ENCODE peak calls at places on chromosomes 16 and 17, in four cellular contexts. One of them, this sample, is unnamed.

GRCh38 chr16:61791465-61791864 is 244.8 kb downstream of the CDH8 start:
- DNase-seq in GM12878: no peak
- DNase-seq in H1: no peak
- DNase-seq in K562: no peak
- DNase-seq in this sample: no peak

GRCh38 chr16:27646811-27647210 is 96.9 kb downstream of the KATNIP start:
- DNase-seq in GM12878: no peak
- DNase-seq in H1: no peak
- DNase-seq in K562: no peak
- DNase-seq in this sample: no peak

GRCh38 chr17:73365934-73366623 is 54.3 kb upstream of the CDC42EP4 start:
- DNase-seq in GM12878: no peak
- DNase-seq in H1: no peak
- DNase-seq in K562: no peak
- DNase-seq in this sample: no peak

GRCh38 chr17:31564883-31565297 is 173.4 kb downstream of the RAB11FIP4 start:
- DNase-seq in GM12878: no peak
- DNase-seq in H1: no peak
- DNase-seq in K562: no peak
- DNase-seq in this sample: no peak

GRCh38 chr17:38893612-38894011 is 23.8 kb downstream of the LASP1 start:
- DNase-seq in GM12878: no peak
- DNase-seq in H1: no peak
- DNase-seq in K562: no peak
- DNase-seq in this sample: no peak

GRCh38 chr16:49857423-49858181 is 1.7 kb upstream of the ZNF423 start:
- DNase-seq in GM12878: no peak
- DNase-seq in H1: peak; percentile 89
- DNase-seq in K562: peak; percentile 86
- DNase-seq in this sample: peak; percentile 60

GRCh38 chr16:86925067-86925791 is 346.9 kb downstream of the FOXL1 start:
- DNase-seq in GM12878: no peak
- DNase-seq in H1: no peak
- DNase-seq in K562: no peak
- DNase-seq in this sample: no peak

GRCh38 chr16:11359370-11359769 is 14.1 kb downstream of the RMI2 start:
- DNase-seq in GM12878: no peak
- DNase-seq in H1: no peak
- DNase-seq in K562: no peak
- DNase-seq in this sample: peak; percentile 12

GRCh38 chr16:4706871-4707270 is 13.5 kb downstream of the NUDT16L1 start:
- DNase-seq in GM12878: no peak
- DNase-seq in H1: no peak
- DNase-seq in K562: no peak
- DNase-seq in this sample: no peak

GRCh38 chr16:72149676-72150464 is 22.1 kb downstream of the PMFBP1 start:
- DNase-seq in GM12878: no peak
- DNase-seq in H1: no peak
- DNase-seq in K562: no peak
- DNase-seq in this sample: no peak

GRCh38 chr16:825298-826061 is 24.9 kb upstream of the GNG13 start:
- DNase-seq in GM12878: no peak
- DNase-seq in H1: no peak
- DNase-seq in K562: no peak
- DNase-seq in this sample: no peak

GRCh38 chr17:50107790-50108414 is 12.8 kb downstream of the PDK2 start:
- DNase-seq in GM12878: no peak
- DNase-seq in H1: no peak
- DNase-seq in K562: no peak
- DNase-seq in this sample: no peak

GRCh38 chr16:72426416-72426815 is 254.5 kb upstream of the PMFBP1 start:
- DNase-seq in GM12878: no peak
- DNase-seq in H1: no peak
- DNase-seq in K562: no peak
- DNase-seq in this sample: no peak

GRCh38 chr16:21150375-21151001 is at the start of gene DNAH3:
- DNase-seq in GM12878: no peak
- DNase-seq in H1: no peak
- DNase-seq in K562: peak; percentile 14
- DNase-seq in this sample: no peak

GRCh38 chr17:28018439-28019070 is 23.9 kb upstream of the NLK start:
- DNase-seq in GM12878: no peak
- DNase-seq in H1: no peak
- DNase-seq in K562: no peak
- DNase-seq in this sample: no peak

GRCh38 chr17:55093358-55093757 is 124.8 kb downstream of the STXBP4 start:
- DNase-seq in GM12878: no peak
- DNase-seq in H1: no peak
- DNase-seq in K562: no peak
- DNase-seq in this sample: no peak

GRCh38 chr16:17836868-17837602 is 366.3 kb upstream of the XYLT1 start:
- DNase-seq in GM12878: no peak
- DNase-seq in H1: peak; percentile 57
- DNase-seq in K562: no peak
- DNase-seq in this sample: peak; percentile 54

GRCh38 chr16:86570542-86571196 is 4.0 kb downstream of the FOXC2 start:
- DNase-seq in GM12878: no peak
- DNase-seq in H1: no peak
- DNase-seq in K562: no peak
- DNase-seq in this sample: no peak

GRCh38 chr17:48055531-48056245 is 7.5 kb downstream of the NFE2L1 start:
- DNase-seq in GM12878: peak; percentile 38
- DNase-seq in H1: peak; percentile 64
- DNase-seq in K562: no peak
- DNase-seq in this sample: peak; percentile 73

GRCh38 chr16:3542601-3543373 is 34.4 kb downstream of the NLRC3 start:
- DNase-seq in GM12878: no peak
- DNase-seq in H1: no peak
- DNase-seq in K562: no peak
- DNase-seq in this sample: no peak

GRCh38 chr16:22318690-22319358 is 21.6 kb downstream of the POLR3E start:
- DNase-seq in GM12878: no peak
- DNase-seq in H1: peak; percentile 90
- DNase-seq in K562: peak; percentile 45
- DNase-seq in this sample: no peak

GRCh38 chr17:80118601-80119270 is 17.4 kb downstream of the GAA start:
- DNase-seq in GM12878: no peak
- DNase-seq in H1: no peak
- DNase-seq in K562: peak; percentile 11
- DNase-seq in this sample: no peak

GRCh38 chr16:19446300-19446846 is 28.7 kb downstream of the TMC5 start:
- DNase-seq in GM12878: no peak
- DNase-seq in H1: no peak
- DNase-seq in K562: no peak
- DNase-seq in this sample: no peak

GRCh38 chr16:19438739-19439138 is 21.1 kb downstream of the TMC5 start:
- DNase-seq in GM12878: no peak
- DNase-seq in H1: no peak
- DNase-seq in K562: no peak
- DNase-seq in this sample: no peak

GRCh38 chr16:19446886-19447285 is 29.2 kb downstream of the TMC5 start:
- DNase-seq in GM12878: no peak
- DNase-seq in H1: no peak
- DNase-seq in K562: no peak
- DNase-seq in this sample: no peak

GRCh38 chr16:19439483-19439882 is 21.8 kb downstream of the TMC5 start:
- DNase-seq in GM12878: no peak
- DNase-seq in H1: no peak
- DNase-seq in K562: no peak
- DNase-seq in this sample: no peak

GRCh38 chr16:19443659-19444058 is 26.0 kb downstream of the TMC5 start:
- DNase-seq in GM12878: no peak
- DNase-seq in H1: no peak
- DNase-seq in K562: no peak
- DNase-seq in this sample: no peak
- H3K4me2 ChIP-seq in GM12878: no peak overlapping the region
- H3K4me2 ChIP-seq in H1: no peak overlapping the region
- H3K4me2 ChIP-seq in K562: no peak overlapping the region
- H3K4me2 ChIP-seq in this sample: no peak overlapping the region

GRCh38 chr16:84982434-84982833 is 28.9 kb downstream of the ZDHHC7 start:
- DNase-seq in GM12878: no peak
- DNase-seq in H1: no peak
- DNase-seq in K562: peak; percentile 52
- DNase-seq in this sample: no peak
- TF ChIP-seq CEBPB in GM12878: no peak
- TF ChIP-seq CEBPB in H1: no peak
- TF ChIP-seq CEBPB in K562: no peak
- TF ChIP-seq CEBPB in this sample: no peak

GRCh38 chr17:78265121-78265520 is 33.7 kb downstream of the TMEM235 start:
- DNase-seq in GM12878: no peak
- DNase-seq in H1: no peak
- DNase-seq in K562: no peak
- DNase-seq in this sample: no peak

GRCh38 chr17:78266771-78267170 is 35.3 kb downstream of the TMEM235 start:
- DNase-seq in GM12878: no peak
- DNase-seq in H1: peak; percentile 48
- DNase-seq in K562: no peak
- DNase-seq in this sample: no peak

GRCh38 chr17:78263736-78264340 is 32.4 kb downstream of the TMEM235 start:
- DNase-seq in GM12878: no peak
- DNase-seq in H1: no peak
- DNase-seq in K562: no peak
- DNase-seq in this sample: no peak

GRCh38 chr17:78266231-78266631 is 34.8 kb downstream of the TMEM235 start:
- DNase-seq in GM12878: no peak
- DNase-seq in H1: no peak
- DNase-seq in K562: peak; percentile 44
- DNase-seq in this sample: no peak

DNA sequence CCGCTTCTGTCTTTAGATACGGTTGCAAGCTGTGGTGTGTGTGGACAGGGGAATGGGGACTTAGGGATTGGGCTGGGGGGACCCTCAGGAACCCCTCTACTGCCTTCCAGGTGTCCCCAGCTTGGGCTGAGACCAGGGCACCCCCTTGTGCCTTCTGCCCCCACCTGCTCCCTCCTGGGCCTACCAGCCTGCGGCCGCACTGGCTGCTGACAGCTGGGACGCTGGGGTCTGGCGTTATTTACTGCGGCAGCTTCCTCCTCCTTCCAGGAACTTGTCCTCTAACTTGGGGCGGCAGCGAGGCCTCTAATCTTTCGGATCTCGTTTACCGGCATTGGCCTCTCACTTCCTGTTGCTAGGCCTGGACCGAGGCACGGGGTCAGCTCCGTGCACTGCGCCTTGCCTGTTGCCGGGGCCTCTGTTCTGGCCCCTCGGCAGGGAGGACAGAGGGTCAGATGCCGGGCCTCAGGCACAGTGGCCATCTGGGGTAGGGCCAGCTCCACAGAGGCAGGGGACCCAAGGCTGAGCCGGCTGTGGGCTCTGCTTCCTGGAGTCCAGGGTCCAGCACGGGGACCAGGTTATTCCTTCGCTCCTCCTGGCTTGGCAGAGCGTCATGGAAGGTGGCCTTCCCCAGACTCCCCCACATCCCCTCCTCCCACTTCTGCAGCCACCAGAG is 31.8 kb downstream of the TMEM235 start:
- DNase-seq in GM12878: no peak
- DNase-seq in H1: peak; percentile 49
- DNase-seq in K562: peak; percentile 68
- DNase-seq in this sample: no peak
- TF ChIP-seq POLR2AphosphoS5 in GM12878: no peak
- TF ChIP-seq POLR2AphosphoS5 in H1: no peak
- TF ChIP-seq POLR2AphosphoS5 in K562: peak; percentile 34
- TF ChIP-seq POLR2AphosphoS5 in this sample: no peak

GRCh38 chr17:57375040-57375769 is 118.9 kb downstream of the MSI2 start:
- DNase-seq in GM12878: no peak
- DNase-seq in H1: no peak
- DNase-seq in K562: no peak
- DNase-seq in this sample: no peak
- H3K4me2 ChIP-seq in GM12878: no peak overlapping the region
- H3K4me2 ChIP-seq in H1: no peak overlapping the region
- H3K4me2 ChIP-seq in K562: peak overlapping the region; percentile 17
- H3K4me2 ChIP-seq in this sample: peak overlapping the region; percentile 65

DNA sequence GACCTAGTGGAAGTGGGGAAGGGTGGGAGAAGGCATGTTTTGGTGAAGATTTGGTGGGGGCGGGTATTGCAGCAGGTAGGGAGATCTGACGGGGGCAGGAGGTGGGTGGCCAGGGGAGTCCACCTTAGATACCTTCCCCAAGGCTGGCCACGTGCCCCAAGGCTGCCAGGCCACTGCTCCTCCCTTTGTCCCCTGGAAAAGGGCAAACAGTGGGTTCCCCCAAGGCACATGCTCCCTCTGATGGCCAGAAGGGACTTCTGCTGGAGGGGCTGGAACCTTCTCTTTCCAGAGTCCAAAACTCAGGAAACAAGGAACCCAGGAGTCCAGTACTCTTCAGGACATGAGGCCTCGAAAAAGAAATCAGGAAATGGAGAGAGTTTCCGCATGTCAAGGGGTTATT is 6.2 kb upstream of the PSMD3 start:
- DNase-seq in GM12878: no peak
- DNase-seq in H1: no peak
- DNase-seq in K562: no peak
- DNase-seq in this sample: no peak
- TF ChIP-seq CEBPB in GM12878: no peak
- TF ChIP-seq CEBPB in H1: no peak
- TF ChIP-seq CEBPB in K562: no peak
- TF ChIP-seq CEBPB in this sample: no peak

GRCh38 chr16:70746708-70747424 is 54.1 kb downstream of the VAC14 start:
- DNase-seq in GM12878: no peak
- DNase-seq in H1: no peak
- DNase-seq in K562: peak; percentile 79
- DNase-seq in this sample: peak; percentile 75
- TF ChIP-seq POLR2AphosphoS5 in GM12878: no peak
- TF ChIP-seq POLR2AphosphoS5 in H1: no peak
- TF ChIP-seq POLR2AphosphoS5 in K562: no peak
- TF ChIP-seq POLR2AphosphoS5 in this sample: peak; percentile 53

GRCh38 chr17:19733953-19734526 is 14.1 kb downstream of the ALDH3A1 start:
- DNase-seq in GM12878: no peak
- DNase-seq in H1: no peak
- DNase-seq in K562: no peak
- DNase-seq in this sample: no peak
- H3K4me2 ChIP-seq in GM12878: no peak overlapping the region
- H3K4me2 ChIP-seq in H1: no peak overlapping the region
- H3K4me2 ChIP-seq in K562: no peak overlapping the region
- H3K4me2 ChIP-seq in this sample: no peak overlapping the region

DNA sequence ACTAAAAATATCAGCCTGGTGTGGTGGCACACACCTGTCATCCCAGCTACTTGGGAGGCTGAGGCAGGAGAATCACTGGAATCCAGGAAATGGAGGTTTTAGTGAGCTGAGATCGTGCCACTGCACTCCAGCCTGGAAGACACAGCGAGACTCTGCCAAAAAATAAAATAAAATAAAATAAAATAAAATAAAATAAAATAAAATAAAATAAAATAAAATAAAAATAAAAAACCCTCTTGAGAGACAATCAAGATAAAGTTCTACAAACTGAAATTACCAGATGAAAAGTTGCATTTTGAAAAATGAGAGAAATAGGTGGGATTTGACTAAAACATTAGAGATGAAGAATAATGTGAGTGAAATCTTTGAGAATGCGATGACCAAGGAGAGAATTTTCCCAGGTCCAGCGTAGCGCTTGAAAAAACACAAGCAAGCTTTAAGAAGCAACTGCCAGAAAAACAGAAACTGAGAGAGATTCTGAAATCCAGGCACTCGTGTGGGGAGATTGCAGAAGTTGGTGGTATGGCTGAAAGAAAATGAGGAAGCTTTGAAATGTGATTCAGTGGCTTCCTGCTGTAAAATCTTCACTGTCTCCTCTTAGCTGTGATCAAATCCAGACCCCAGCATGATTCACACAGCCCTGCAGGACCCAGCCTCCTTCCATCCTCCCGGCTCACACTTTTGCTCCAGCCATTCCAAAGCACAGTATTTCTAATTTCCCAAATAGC is 8.1 kb upstream of the CD300E start:
- DNase-seq in GM12878: peak; percentile 45
- DNase-seq in H1: no peak
- DNase-seq in K562: no peak
- DNase-seq in this sample: no peak
- TF ChIP-seq CEBPB in GM12878: no peak
- TF ChIP-seq CEBPB in H1: no peak
- TF ChIP-seq CEBPB in K562: no peak
- TF ChIP-seq CEBPB in this sample: no peak

This sample was measured in HCT116.